ENCODE peak calls at places on chromosome 18, in six cellular contexts. Z is GM12878; D is transverse colon; T is CD4-positive, alpha-beta memory T cell; R is astrocyte; V is foreskin keratinocyte. J is an unnamed sample.

GRCh38 chr18:74281639-74282358 is 10.0 kb downstream of the CYB5A start:
- DNase-seq in Z (no peak), D (peak; percentile 21), T (no peak), R (no peak), V (no peak), J (no peak)

GRCh38 chr18:43383031-43383430 is 105.7 kb upstream of the SYT4 start:
- DNase-seq in Z (no peak), D (no peak), T (no peak), R (no peak), V (no peak), J (no peak)

GRCh38 chr18:80200932-80201672 is 46.2 kb downstream of the PARD6G start:
- DNase-seq in Z (no peak), D (no peak), T (no peak), R (no peak), V (no peak), J (no peak)

GRCh38 chr18:48859311-48860275 is 91.2 kb downstream of the SMAD7 start:
- DNase-seq in Z (no peak), D (no peak), T (no peak), R (no peak), V (no peak), J (no peak)

GRCh38 chr18:33923980-33924379 is 300.7 kb downstream of the NOL4 start:
- DNase-seq in Z (no peak), D (no peak), T (no peak), R (no peak), V (no peak), J (no peak)

GRCh38 chr18:5093902-5094301 is 103.2 kb downstream of the AKAIN1 start:
- DNase-seq in Z (no peak), D (no peak), T (no peak), R (no peak), V (no peak), J (no peak)

GRCh38 chr18:61896767-61897166 is 4.0 kb upstream of the RNF152 start:
- DNase-seq in Z (no peak), D (peak; percentile 43), T (no peak), R (peak; percentile 65), V (peak; percentile 89), J (no peak)

GRCh38 chr18:56615738-56616520 is 22.5 kb downstream of the TXNL1 start:
- DNase-seq in Z (no peak), D (peak; percentile 20), T (no peak), R (no peak), V (no peak), J (no peak)

GRCh38 chr18:46481847-46482245 is 175.2 kb downstream of the LOXHD1 start:
- DNase-seq in Z (no peak), D (no peak), T (no peak), R (peak; percentile 25), V (peak; percentile 54), J (no peak)

GRCh38 chr18:31197676-31198075 is 35.0 kb upstream of the DSC1 start:
- DNase-seq in Z (no peak), D (no peak), T (no peak), R (peak; percentile 23), V (peak; percentile 76), J (no peak)

GRCh38 chr18:34729264-34729663 is 19.2 kb downstream of the DTNA start:
- DNase-seq in Z (no peak), D (peak; percentile 27), T (no peak), R (no peak), V (no peak), J (no peak)

GRCh38 chr18:58847383-58848071 is 17.1 kb upstream of the ZNF532 start:
- DNase-seq in Z (no peak), D (no peak), T (no peak), R (no peak), V (no peak), J (no peak)

GRCh38 chr18:48851563-48851962 is 99.2 kb downstream of the SMAD7 start:
- DNase-seq in Z (no peak), D (no peak), T (no peak), R (no peak), V (no peak), J (no peak)

GRCh38 chr18:67517224-67517765 is 775 bp upstream of the DSEL start:
- DNase-seq in Z (no peak), D (peak; percentile 10), T (no peak), R (no peak), V (no peak), J (no peak)

GRCh38 chr18:77063256-77063655 is 69.3 kb downstream of the MBP start:
- DNase-seq in Z (peak; percentile 69), D (peak; percentile 69), T (peak; percentile 77), R (peak; percentile 76), V (peak; percentile 81), J (no peak)

GRCh38 chr18:73045037-73045436 is 177.2 kb upstream of the NETO1 start:
- DNase-seq in Z (no peak), D (no peak), T (no peak), R (no peak), V (no peak), J (no peak)

DNA sequence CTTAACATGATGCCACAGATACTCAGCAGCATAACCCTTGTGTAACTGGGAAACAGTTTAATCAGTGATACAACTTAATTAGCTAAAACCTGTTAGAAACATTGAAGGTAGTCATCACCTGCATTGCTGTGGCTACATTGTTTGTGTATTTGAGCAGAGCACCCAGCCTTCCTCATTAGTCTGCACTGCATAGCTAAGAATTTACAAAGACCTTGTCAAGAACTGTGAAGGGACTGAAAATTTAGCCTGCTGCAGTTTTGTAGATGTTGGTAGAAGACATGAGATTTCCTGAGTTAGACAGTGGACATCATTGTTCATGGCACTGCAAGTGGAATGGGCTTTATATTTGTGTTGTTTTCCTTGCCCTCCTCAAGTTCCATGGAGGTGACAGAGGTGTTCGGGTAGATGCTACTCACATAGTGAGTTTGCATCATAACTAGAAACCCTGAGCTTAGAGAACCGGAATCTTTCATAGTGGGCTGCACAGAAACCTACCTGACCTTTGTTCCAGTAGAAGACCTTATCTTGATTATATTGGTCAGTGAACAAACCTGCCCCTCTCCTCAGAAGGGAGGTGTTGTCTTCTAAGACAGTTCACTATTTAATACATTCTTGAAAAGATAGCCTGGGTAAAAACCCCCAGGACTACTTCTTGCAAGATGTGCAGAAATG is 12.5 kb downstream of the VAPA start:
- DNase-seq in Z (no peak), D (no peak), T (no peak), R (no peak), V (no peak), J (no peak)
- H3K27ac ChIP-seq in Z (peak overlapping the region; percentile 0), D (no peak overlapping the region), T (no peak overlapping the region), R (no peak overlapping the region), V (no peak overlapping the region), J (peak overlapping the region; percentile 7)

DNA sequence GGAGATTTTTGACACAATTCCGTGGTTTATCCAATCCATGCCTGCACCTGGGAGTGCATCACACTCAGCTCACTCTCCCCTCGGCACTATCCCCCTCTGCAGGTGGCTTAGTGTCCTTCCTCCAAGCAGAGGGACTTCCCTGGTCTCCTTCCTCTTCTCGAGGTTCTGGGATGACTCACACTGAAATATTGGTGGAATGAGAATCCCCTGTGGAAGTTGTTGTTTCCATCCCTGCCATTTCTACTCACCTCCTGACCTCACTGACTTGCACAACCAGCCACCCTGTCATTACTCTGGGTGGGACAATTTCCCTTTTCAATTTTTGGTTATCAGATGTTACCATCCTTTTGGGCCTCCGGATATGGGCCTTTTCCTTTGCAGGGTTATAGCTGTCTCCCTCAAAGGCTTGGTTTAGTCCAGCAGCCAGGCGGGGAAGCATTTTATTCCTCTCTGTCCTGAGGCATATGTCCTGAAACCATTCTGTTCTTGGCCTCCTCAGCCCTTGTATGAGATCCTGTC is 59.9 kb downstream of the PTPRM start:
- DNase-seq in Z (no peak), D (no peak), T (no peak), R (peak; percentile 72), V (peak; percentile 67), J (peak; percentile 52)
- H3K4me1 ChIP-seq in Z (no peaks in the 10 kb centered on the region), D (no peaks in the 10 kb centered on the region), T (no peaks in the 10 kb centered on the region), R (peaks cover 12% of the 10 kb centered on the region), V (no peaks in the 10 kb centered on the region), J (peaks cover 23% of the 10 kb centered on the region)

GRCh38 chr18:70523798-70524182 is 234.9 kb downstream of the SOCS6 start:
- DNase-seq in Z (no peak), D (no peak), T (no peak), R (no peak), V (no peak), J (no peak)

GRCh38 chr18:70520867-70521266 is 232.0 kb downstream of the SOCS6 start:
- DNase-seq in Z (no peak), D (no peak), T (no peak), R (no peak), V (no peak), J (no peak)

GRCh38 chr18:70522183-70522582 is 233.3 kb downstream of the SOCS6 start:
- DNase-seq in Z (no peak), D (no peak), T (no peak), R (no peak), V (no peak), J (no peak)

DNA sequence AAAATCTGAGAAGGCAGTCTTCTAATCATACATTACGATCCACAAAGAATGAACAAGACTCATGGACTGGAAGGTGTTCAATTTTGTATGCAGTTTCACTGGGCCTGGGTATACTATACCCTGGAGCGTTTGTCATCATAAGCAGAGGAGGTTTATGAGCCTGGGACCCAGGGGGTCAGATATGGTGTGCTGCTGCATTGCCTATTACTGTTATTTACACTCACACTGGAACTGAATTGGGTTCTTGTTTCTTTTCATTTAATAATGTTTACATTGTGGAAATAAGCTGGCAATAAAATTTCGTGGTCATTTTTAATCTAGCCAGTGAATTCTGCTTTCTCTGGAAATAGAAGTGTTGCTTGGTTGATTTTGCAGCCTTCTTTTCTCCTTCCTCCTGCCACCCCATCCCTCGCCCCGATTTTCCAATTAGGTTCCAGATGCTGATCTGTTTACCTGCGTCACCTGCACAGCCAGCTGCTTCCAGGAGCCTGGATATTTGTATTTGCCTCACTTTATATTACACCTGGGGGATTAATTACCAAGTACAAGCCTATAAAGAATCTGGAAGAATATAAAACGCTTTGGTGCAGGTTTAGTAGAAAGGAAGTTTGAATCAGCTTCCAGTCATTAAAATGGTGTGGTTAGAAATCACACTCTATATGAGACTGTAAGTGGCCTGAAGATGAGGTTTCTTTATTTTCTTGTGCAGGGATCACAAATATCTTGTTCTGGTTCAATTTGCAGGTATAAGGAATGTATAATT is 234.4 kb downstream of the SOCS6 start:
- DNase-seq in Z (no peak), D (no peak), T (no peak), R (no peak), V (no peak), J (no peak)
- H3K27ac ChIP-seq in Z (no peak overlapping the region), D (no peak overlapping the region), T (no peak overlapping the region), R (no peak overlapping the region), V (no peak overlapping the region), J (no peak overlapping the region)

GRCh38 chr18:52394602-52395001 is 54.6 kb downstream of the DCC start:
- DNase-seq in Z (peak; percentile 52), D (no peak), T (no peak), R (no peak), V (no peak), J (no peak)

GRCh38 chr18:52392160-52392559 is 52.2 kb downstream of the DCC start:
- DNase-seq in Z (peak; percentile 52), D (no peak), T (no peak), R (no peak), V (no peak), J (no peak)

DNA sequence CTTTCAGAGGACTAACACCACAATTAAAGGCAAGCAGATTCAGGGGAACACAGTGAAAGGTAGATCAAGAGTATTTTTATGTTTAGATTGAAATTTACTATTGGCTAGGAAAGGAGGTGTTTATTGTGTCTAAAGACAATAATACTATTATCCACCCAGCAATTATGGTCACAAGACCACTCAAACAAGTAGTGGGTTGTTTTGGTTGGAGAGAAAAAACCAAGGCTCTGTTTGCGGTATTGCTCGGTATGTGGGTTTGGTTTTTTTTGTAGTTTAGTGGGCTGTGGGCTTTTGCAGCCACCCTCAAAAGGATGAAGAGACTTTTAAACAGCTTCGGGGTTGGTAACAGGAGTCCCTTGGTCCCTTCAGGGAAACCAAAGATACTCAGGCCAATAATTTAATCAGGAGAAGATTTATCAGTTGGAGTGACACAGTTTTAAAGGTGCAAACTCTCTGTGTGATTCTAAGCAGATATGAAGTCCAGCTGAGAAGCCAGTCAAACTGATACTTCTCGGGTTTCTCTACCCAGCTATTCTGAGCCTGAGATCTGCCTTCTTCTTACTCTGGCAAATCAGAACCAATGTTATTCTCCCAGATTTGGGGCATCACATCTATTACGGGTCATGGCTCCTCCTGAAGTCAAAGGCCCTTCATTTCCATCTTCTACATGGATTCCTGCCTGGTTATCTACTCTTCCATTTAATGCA is 55.3 kb downstream of the DCC start:
- DNase-seq in Z (peak; percentile 51), D (no peak), T (no peak), R (no peak), V (no peak), J (no peak)
- H3K4me1 ChIP-seq in Z (peaks cover 2% of the 10 kb centered on the region), D (no peaks in the 10 kb centered on the region), T (no peaks in the 10 kb centered on the region), R (no peaks in the 10 kb centered on the region), V (no peaks in the 10 kb centered on the region), J (no peaks in the 10 kb centered on the region)

J was measured in PC-9.